ENCODE peak calls at places on chromosomes 1 and 21, in four cellular contexts. U is kidney, K is adrenal gland, M is AG04449. N is an unnamed sample.

GRCh38 chr1:114075082-114075481 is 78.6 kb downstream of the SYT6 start:
- DNase-seq in U (no peak), K (no peak), M (no peak), N (no peak)

GRCh38 chr1:221904319-221904718 is 162.4 kb upstream of the DUSP10 start:
- DNase-seq in M (no peak), K (no peak), U (no peak), N (no peak)

GRCh38 chr1:69913967-69914366 is 291.4 kb downstream of the LRRC40 start:
- DNase-seq in M (peak), U (no peak), K (no peak), N (peak)

GRCh38 chr1:2574350-2574749 is 12.2 kb upstream of the PRXL2B start:
- DNase-seq in M (no peak), K (no peak), U (no peak), N (no peak)

GRCh38 chr21:42350271-42350885 is 416 bp downstream of the TFF2 start:
- DNase-seq in M (no peak), K (no peak), U (no peak), N (no peak)

GRCh38 chr1:2468041-2468472 is 8.0 kb upstream of the PLCH2 start:
- DNase-seq in K (no peak), U (no peak), M (no peak), N (no peak)

GRCh38 chr1:23424171-23424959 is at the start of gene TCEA3:
- DNase-seq in K (peak), U (no peak), M (no peak), N (no peak)

GRCh38 chr1:236124965-236125364 is 17.4 kb upstream of the GPR137B start:
- DNase-seq in M (no peak), K (no peak), U (no peak), N (no peak)

GRCh38 chr1:9671377-9672140 is 20.0 kb downstream of the PIK3CD start:
- DNase-seq in M (peak), K (no peak), U (no peak), N (no peak)

GRCh38 chr1:66571789-66572188 is 37.8 kb downstream of the SGIP1 start:
- DNase-seq in U (no peak), K (no peak), M (peak), N (no peak)

GRCh38 chr1:2374260-2375155 is 16.8 kb downstream of the MORN1 start:
- DNase-seq in M (no peak), K (no peak), U (peak), N (no peak)

GRCh38 chr1:50181027-50181663 is 72.4 kb downstream of the ELAVL4 start:
- DNase-seq in K (no peak), M (no peak), U (no peak), N (no peak)

GRCh38 chr1:41648844-41649243 is 164.4 kb upstream of the EDN2 start:
- DNase-seq in U (no peak), K (no peak), M (no peak), N (no peak)

GRCh38 chr1:21590906-21591301 is 78.3 kb downstream of the RAP1GAP start:
- DNase-seq in K (no peak), U (no peak), M (no peak), N (no peak)

GRCh38 chr1:93701619-93702018 is 20.0 kb upstream of the BCAR3 start:
- DNase-seq in K (peak), U (peak), M (peak), N (peak)

GRCh38 chr1:206464456-206464964 is 5.8 kb upstream of the IKBKE start:
- DNase-seq in U (no peak), M (peak), K (peak), N (peak)

GRCh38 chr1:147496571-147496970 is 44.7 kb upstream of the BCL9 start:
- DNase-seq in U (no peak), K (peak), M (no peak), N (peak)
- H3K4me3 ChIP-seq in U (no peak), K (no peak), M (no peak), N (no peak)

DNA sequence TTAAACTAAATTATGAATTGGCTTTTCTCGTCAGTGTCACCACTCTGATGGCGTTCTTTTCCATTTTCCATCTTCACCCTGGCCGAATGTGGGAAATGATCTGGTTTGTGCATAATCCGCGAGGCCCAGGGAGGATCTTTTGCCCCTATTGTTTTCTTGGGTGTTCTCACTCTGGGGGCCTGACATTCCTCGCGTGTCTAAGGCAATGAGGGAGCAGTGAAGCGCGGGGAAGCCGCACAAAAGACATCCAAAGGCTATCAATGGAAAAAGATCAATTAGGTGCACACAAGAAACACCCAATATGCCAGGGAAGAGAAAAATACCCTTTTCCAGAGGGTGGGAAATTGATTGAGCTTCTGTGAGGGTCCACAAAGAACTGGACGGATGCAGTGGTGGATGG is 966 bp upstream of the C1orf21 start:
- DNase-seq in M (no peak), U (no peak), K (no peak), N (no peak)
- H3K4me3 ChIP-seq in M (peak), U (peak), K (peak), N (peak)

DNA sequence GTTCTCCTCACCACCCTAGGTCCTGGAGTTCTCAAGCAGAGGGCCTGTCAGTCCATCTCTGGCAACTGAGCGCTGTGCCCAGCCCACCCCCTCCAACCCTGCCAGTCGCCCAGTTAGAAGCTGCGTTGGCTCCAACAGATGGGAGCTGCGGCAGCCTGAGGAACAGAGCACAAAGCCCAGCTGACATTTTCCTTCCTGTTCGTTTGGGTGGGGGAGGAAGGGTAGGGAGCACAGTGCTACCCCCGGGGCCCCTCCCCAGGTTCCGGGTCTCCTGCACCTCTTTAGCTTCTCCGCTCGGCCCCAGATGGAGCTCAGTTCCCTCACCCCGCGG is 1.4 kb downstream of the LRRN2 start:
- DNase-seq in U (no peak), M (no peak), K (no peak), N (no peak)
- H3K4me3 ChIP-seq in U (peak), M (no peak), K (peak), N (no peak)

DNA sequence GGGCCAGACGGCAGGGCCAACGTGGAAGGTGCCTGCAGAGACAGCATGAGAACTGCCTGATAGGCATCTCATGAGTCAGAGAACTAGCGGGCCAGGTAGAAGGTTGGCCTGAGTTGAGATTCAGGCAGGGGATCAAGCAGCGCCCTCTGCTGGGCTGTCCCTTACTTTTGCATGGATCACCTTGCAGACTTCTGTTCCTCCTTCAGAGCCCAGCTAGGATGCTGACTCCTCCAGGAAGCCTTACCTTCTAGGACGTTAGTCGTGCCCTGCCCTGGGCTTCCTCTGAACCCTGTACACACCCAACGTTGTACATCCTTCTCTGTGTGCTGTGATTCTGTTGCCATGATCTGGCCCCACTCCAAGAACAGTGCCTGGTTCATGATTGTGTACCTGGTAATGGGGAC is 231.3 kb upstream of the VAMP3 start:
- DNase-seq in M (no peak), K (peak), U (peak), N (no peak)
- H3K4me3 ChIP-seq in M (no peak), K (no peak), U (no peak), N (no peak)

DNA sequence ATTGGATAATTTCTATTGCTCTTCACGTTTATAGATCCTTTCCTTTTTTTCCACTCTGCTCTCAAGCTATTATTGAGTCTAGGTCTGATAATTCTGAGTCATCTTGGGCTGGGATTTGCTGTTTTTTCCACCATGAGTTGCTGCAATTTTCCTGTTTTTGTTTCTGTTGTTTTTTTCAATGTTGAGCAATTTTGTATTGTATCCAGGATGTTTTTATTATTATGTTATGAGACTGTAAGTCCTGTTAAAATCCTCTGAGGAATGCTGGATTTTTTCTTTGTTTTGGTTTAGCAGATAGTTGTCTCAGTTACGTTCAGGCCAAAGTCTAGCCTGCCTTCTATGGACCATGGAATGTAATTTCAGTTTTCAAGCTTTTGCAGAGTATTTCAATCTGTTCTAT is 13.0 kb upstream of the SLC35A3 start:
- DNase-seq in M (no peak), K (no peak), U (no peak), N (no peak)
- H3K4me3 ChIP-seq in M (no peak), K (no peak), U (no peak), N (no peak)

DNA sequence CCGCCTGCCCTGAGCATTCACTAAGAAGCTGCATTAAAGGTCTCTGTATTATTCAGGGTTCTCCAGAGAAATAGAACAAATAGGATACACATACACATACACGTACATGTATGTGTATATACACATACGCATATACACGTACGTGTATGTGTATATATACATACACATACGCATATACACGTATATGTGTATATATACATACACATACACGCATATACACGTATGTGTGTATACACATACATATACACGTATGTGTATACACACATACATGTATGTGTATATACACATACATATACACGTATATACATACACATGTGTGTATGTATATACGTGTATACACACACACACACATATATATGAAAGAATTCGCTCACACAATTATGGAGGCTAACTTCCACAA is 108.9 kb upstream of the BARHL2 start:
- DNase-seq in U (no peak), K (no peak), M (no peak), N (no peak)
- H3K4me3 ChIP-seq in U (no peak), K (no peak), M (no peak), N (no peak)

GRCh38 chr1:77889671-77890070 is 1.2 kb downstream of the NEXN start:
- DNase-seq in K (peak), U (no peak), M (no peak), N (peak)
- H3K4me3 ChIP-seq in K (peak), U (peak), M (peak), N (peak)

GRCh38 chr1:216898801-216899200 is 175.6 kb upstream of the ESRRG start:
- DNase-seq in M (no peak), U (no peak), K (no peak), N (no peak)
- H3K4me3 ChIP-seq in M (no peak), U (no peak), K (no peak), N (no peak)

DNA sequence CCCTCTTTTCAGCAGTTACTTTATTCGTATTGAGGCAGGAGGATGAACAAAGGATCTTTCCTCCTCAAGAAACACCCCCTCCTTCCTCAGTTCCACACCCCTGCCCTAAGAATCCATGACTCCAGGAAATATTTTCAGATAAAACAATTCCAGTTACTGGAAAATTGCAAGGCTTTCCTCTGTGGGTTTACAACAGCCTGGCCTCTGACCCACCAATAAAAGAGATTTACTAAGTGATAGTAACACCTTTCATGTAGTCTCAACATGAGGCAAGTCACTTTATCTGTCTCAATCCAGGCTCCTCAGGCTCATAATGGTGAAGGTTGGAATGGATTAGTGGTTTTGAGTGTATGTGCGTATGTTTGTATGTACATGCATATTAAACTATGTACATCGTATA is 71.5 kb upstream of the PPP2R5A start:
- DNase-seq in K (no peak), M (no peak), U (no peak), N (no peak)
- H3K4me3 ChIP-seq in K (no peak), M (no peak), U (no peak), N (no peak)

DNA sequence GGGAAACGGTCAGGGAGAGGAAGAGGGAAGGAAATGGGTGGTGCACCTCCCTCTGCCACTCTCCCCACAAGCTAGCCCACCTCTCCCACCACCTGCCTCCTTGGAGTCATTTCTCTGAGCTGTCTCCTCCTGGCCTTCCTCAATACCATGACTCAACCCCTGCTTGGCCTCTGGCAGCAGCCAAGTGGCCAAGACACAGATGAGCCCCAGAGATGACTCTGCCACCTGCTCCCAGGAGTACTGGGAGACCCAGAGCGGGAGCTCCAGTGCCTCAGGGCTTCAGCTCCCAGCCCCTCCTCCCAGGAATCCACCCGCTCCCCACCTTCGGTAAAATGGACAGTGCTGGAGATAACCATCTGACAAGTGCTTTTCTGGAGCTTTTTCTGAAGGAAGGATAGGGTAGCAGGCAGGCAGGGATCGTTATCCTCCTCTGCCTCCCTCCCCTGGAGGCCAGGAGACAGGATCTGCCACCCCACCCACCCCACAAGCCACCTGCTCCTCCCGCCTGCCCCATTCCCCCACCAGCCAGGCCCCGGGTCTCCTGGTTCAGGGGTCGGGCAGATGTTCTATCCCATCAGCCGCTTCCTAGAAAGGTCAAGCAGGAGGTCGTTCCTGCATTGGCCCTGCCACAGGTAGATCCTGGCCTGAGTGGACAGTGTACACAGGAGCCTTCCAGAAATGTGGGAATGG is 2.5 kb downstream of the S100A16 start:
- DNase-seq in M (no peak), U (peak), K (no peak), N (no peak)
- H3K4me3 ChIP-seq in M (peak), U (no peak), K (no peak), N (peak)